ENCODE peak calls at places on chromosomes 5 and 9, in nine cellular contexts. One of them, this sample, is unnamed.

GRCh38 chr9:3246231-3246630 is 279.6 kb downstream of the RFX3 start:
- DNase-seq in hippocampal formation: no peak
- DNase-seq in activated T-helper 1 cell treated with anti-CD3 and anti-CD28 coated beads, Interleukin-2, amount 50 U/mL, for 16 hours: no peak
- DNase-seq in ACHN: no peak
- DNase-seq in mucosa of descending colon: no peak
- DNase-seq in SW480: no peak
- DNase-seq in stomach: no peak
- DNase-seq in cardiac fibroblast: no peak
- DNase-seq in GM04503: no peak
- DNase-seq in this sample: no peak

GRCh38 chr5:109947667-109948066 is 257.9 kb downstream of the MAN2A1 start:
- DNase-seq in hippocampal formation: no peak
- DNase-seq in activated T-helper 1 cell treated with anti-CD3 and anti-CD28 coated beads, Interleukin-2, amount 50 U/mL, for 16 hours: no peak
- DNase-seq in ACHN: no peak
- DNase-seq in mucosa of descending colon: no peak
- DNase-seq in SW480: no peak
- DNase-seq in stomach: no peak
- DNase-seq in cardiac fibroblast: no peak
- DNase-seq in GM04503: no peak
- DNase-seq in this sample: no peak

GRCh38 chr9:96505316-96505991 is 55.5 kb downstream of the HABP4 start:
- DNase-seq in hippocampal formation: no peak
- DNase-seq in activated T-helper 1 cell treated with anti-CD3 and anti-CD28 coated beads, Interleukin-2, amount 50 U/mL, for 16 hours: no peak
- DNase-seq in ACHN: no peak
- DNase-seq in mucosa of descending colon: no peak
- DNase-seq in SW480: no peak
- DNase-seq in stomach: no peak
- DNase-seq in cardiac fibroblast: no peak
- DNase-seq in GM04503: no peak
- DNase-seq in this sample: no peak

GRCh38 chr9:88628811-88629210 is 93.8 kb downstream of the NXNL2 start:
- DNase-seq in hippocampal formation: no peak
- DNase-seq in activated T-helper 1 cell treated with anti-CD3 and anti-CD28 coated beads, Interleukin-2, amount 50 U/mL, for 16 hours: no peak
- DNase-seq in ACHN: no peak
- DNase-seq in mucosa of descending colon: no peak
- DNase-seq in SW480: no peak
- DNase-seq in stomach: no peak
- DNase-seq in cardiac fibroblast: no peak
- DNase-seq in GM04503: no peak
- DNase-seq in this sample: no peak

GRCh38 chr5:83099445-83099844 is 22.1 kb downstream of the XRCC4 start:
- DNase-seq in hippocampal formation: no peak
- DNase-seq in activated T-helper 1 cell treated with anti-CD3 and anti-CD28 coated beads, Interleukin-2, amount 50 U/mL, for 16 hours: no peak
- DNase-seq in ACHN: no peak
- DNase-seq in mucosa of descending colon: no peak
- DNase-seq in SW480: no peak
- DNase-seq in stomach: no peak
- DNase-seq in cardiac fibroblast: no peak
- DNase-seq in GM04503: no peak
- DNase-seq in this sample: no peak

GRCh38 chr9:105901514-105902109 is 207.3 kb downstream of the TMEM38B start:
- DNase-seq in hippocampal formation: peak; percentile 33
- DNase-seq in activated T-helper 1 cell treated with anti-CD3 and anti-CD28 coated beads, Interleukin-2, amount 50 U/mL, for 16 hours: no peak
- DNase-seq in ACHN: peak; percentile 57
- DNase-seq in mucosa of descending colon: peak; percentile 40
- DNase-seq in SW480: peak; percentile 40
- DNase-seq in stomach: no peak
- DNase-seq in cardiac fibroblast: peak; percentile 1
- DNase-seq in GM04503: no peak
- DNase-seq in this sample: peak; percentile 56

GRCh38 chr9:136100700-136101614 is 5.9 kb upstream of the NACC2 start:
- DNase-seq in hippocampal formation: no peak
- DNase-seq in activated T-helper 1 cell treated with anti-CD3 and anti-CD28 coated beads, Interleukin-2, amount 50 U/mL, for 16 hours: no peak
- DNase-seq in ACHN: no peak
- DNase-seq in mucosa of descending colon: peak; percentile 56
- DNase-seq in SW480: no peak
- DNase-seq in stomach: no peak
- DNase-seq in cardiac fibroblast: no peak
- DNase-seq in GM04503: no peak
- DNase-seq in this sample: no peak

GRCh38 chr5:106875591-106876297 is 795.0 kb downstream of the EFNA5 start:
- DNase-seq in hippocampal formation: peak; percentile 16
- DNase-seq in activated T-helper 1 cell treated with anti-CD3 and anti-CD28 coated beads, Interleukin-2, amount 50 U/mL, for 16 hours: no peak
- DNase-seq in ACHN: peak; percentile 4
- DNase-seq in mucosa of descending colon: peak; percentile 13
- DNase-seq in SW480: no peak
- DNase-seq in stomach: no peak
- DNase-seq in cardiac fibroblast: peak; percentile 72
- DNase-seq in GM04503: no peak
- DNase-seq in this sample: no peak

GRCh38 chr5:80569961-80570786 is at the start of gene ANKRD34B:
- DNase-seq in hippocampal formation: no peak
- DNase-seq in activated T-helper 1 cell treated with anti-CD3 and anti-CD28 coated beads, Interleukin-2, amount 50 U/mL, for 16 hours: no peak
- DNase-seq in ACHN: peak; percentile 41
- DNase-seq in mucosa of descending colon: peak; percentile 25
- DNase-seq in SW480: peak; percentile 13
- DNase-seq in stomach: no peak
- DNase-seq in cardiac fibroblast: no peak
- DNase-seq in GM04503: no peak
- DNase-seq in this sample: no peak

This sample was measured in CMK.